ENCODE peak calls at places on chromosomes 2 and 18, in nine cellular contexts. X, O, Z, Q, P, D, C, U and H are unnamed samples.

GRCh38 chr18:8910186-8910585 is 192.3 kb upstream of the NDUFV2 start:
- DNase-seq in X (no peak), O (no peak), Z (no peak), Q (no peak), P (no peak), D (no peak), C (no peak), U (no peak), H (no peak)

GRCh38 chr2:173431191-173431590 is 76.5 kb downstream of the CDCA7 start:
- DNase-seq in X (no peak), O (no peak), Z (no peak), Q (no peak), P (no peak), D (no peak), C (no peak), U (no peak), H (no peak)

GRCh38 chr18:67468038-67468437 is 48.5 kb downstream of the DSEL start:
- DNase-seq in X (no peak), O (no peak), Z (no peak), Q (no peak), P (no peak), D (no peak), C (no peak), U (no peak), H (no peak)

GRCh38 chr2:74512744-74513604 is 1.3 kb upstream of the TLX2 start:
- DNase-seq in X (no peak), O (no peak), Z (no peak), Q (no peak), P (peak), D (no peak), C (no peak), U (no peak), H (no peak)

GRCh38 chr2:239319261-239319661 is 81.6 kb downstream of the HDAC4 start:
- DNase-seq in X (peak), O (no peak), Z (peak), Q (no peak), P (peak), D (peak), C (peak), U (no peak), H (peak)

GRCh38 chr18:73724908-73725307 is 422.7 kb downstream of the FBXO15 start:
- DNase-seq in X (no peak), O (no peak), Z (no peak), Q (no peak), P (no peak), D (peak), C (no peak), U (no peak), H (no peak)

GRCh38 chr18:64409511-64409910 is 260.6 kb upstream of the LINC00305 start:
- DNase-seq in X (no peak), O (no peak), Z (peak), Q (no peak), P (no peak), D (no peak), C (no peak), U (no peak), H (peak)

GRCh38 chr2:880201-880970 is 70.3 kb upstream of the SNTG2 start:
- DNase-seq in X (no peak), O (peak), Z (no peak), Q (no peak), P (peak), D (no peak), C (no peak), U (no peak), H (no peak)

GRCh38 chr2:232974431-232974830 is 38.6 kb downstream of the NGEF start:
- DNase-seq in X (no peak), O (peak), Z (no peak), Q (no peak), P (peak), D (no peak), C (no peak), U (no peak), H (no peak)

GRCh38 chr2:226447896-226448295 is 351.7 kb downstream of the IRS1 start:
- DNase-seq in X (no peak), O (no peak), Z (no peak), Q (no peak), P (no peak), D (peak), C (no peak), U (no peak), H (no peak)

GRCh38 chr2:159290289-159290907 is 3.9 kb upstream of the WDSUB1 start:
- DNase-seq in X (no peak), O (no peak), Z (peak), Q (no peak), P (no peak), D (peak), C (no peak), U (peak), H (peak)

GRCh38 chr2:165056585-165056984 is 101.3 kb upstream of the SLC38A11 start:
- DNase-seq in X (no peak), O (no peak), Z (no peak), Q (no peak), P (no peak), D (no peak), C (no peak), U (no peak), H (no peak)

GRCh38 chr2:168363382-168364092 is 92.5 kb upstream of the CERS6 start:
- DNase-seq in X (no peak), O (no peak), Z (no peak), Q (no peak), P (no peak), D (no peak), C (no peak), U (no peak), H (no peak)

GRCh38 chr18:48629730-48630324 is 91.0 kb downstream of the CTIF start:
- DNase-seq in X (no peak), O (no peak), Z (peak), Q (no peak), P (peak), D (peak), C (no peak), U (peak), H (no peak)

GRCh38 chr2:114442545-114442944 is at the start of gene DPP10:
- DNase-seq in X (peak), O (no peak), Z (no peak), Q (no peak), P (no peak), D (peak), C (peak), U (no peak), H (peak)

GRCh38 chr2:149187061-149187460 is 143.3 kb upstream of the LYPD6 start:
- DNase-seq in X (no peak), O (no peak), Z (no peak), Q (no peak), P (no peak), D (no peak), C (no peak), U (no peak), H (no peak)

GRCh38 chr2:229129738-229130371 is 141.2 kb downstream of the PID1 start:
- DNase-seq in X (no peak), O (no peak), Z (no peak), Q (no peak), P (peak), D (no peak), C (peak), U (no peak), H (no peak)

GRCh38 chr18:74803769-74804168 is 206.1 kb downstream of the ZNF407 start:
- DNase-seq in X (peak), O (no peak), Z (no peak), Q (no peak), P (peak), D (no peak), C (no peak), U (no peak), H (no peak)

GRCh38 chr2:75432761-75433361 is 127.9 kb downstream of the EVA1A start:
- DNase-seq in X (no peak), O (no peak), Z (no peak), Q (no peak), P (no peak), D (peak), C (no peak), U (no peak), H (no peak)

GRCh38 chr18:13520306-13520705 is 206.1 kb downstream of the FAM210A start:
- DNase-seq in X (no peak), O (no peak), Z (no peak), Q (no peak), P (peak), D (no peak), C (no peak), U (no peak), H (no peak)

GRCh38 chr18:23401400-23402347 is 51.4 kb upstream of the RIOK3 start:
- DNase-seq in X (peak), O (no peak), Z (peak), Q (no peak), P (peak), D (peak), C (peak), U (no peak), H (no peak)

GRCh38 chr18:35029770-35030169 is 11.4 kb upstream of the MAPRE2 start:
- DNase-seq in X (no peak), O (no peak), Z (peak), Q (no peak), P (no peak), D (no peak), C (no peak), U (no peak), H (peak)

GRCh38 chr2:151845481-151845880 is 17.3 kb upstream of the ARL5A start:
- DNase-seq in X (no peak), O (no peak), Z (peak), Q (no peak), P (no peak), D (no peak), C (no peak), U (no peak), H (no peak)

GRCh38 chr2:171958475-171958874 is 36.2 kb downstream of the HAT1 start:
- DNase-seq in X (no peak), O (no peak), Z (no peak), Q (no peak), P (no peak), D (peak), C (no peak), U (no peak), H (no peak)

GRCh38 chr2:23249348-23249747 is 135.6 kb upstream of the KLHL29 start:
- DNase-seq in X (no peak), O (no peak), Z (no peak), Q (no peak), P (no peak), D (no peak), C (no peak), U (no peak), H (no peak)

GRCh38 chr2:142037051-142037450 is 93.8 kb downstream of the LRP1B start:
- DNase-seq in X (no peak), O (no peak), Z (no peak), Q (no peak), P (no peak), D (no peak), C (no peak), U (no peak), H (no peak)

GRCh38 chr18:741931-742512 is 29.6 kb upstream of the ENOSF1 start:
- DNase-seq in X (no peak), O (no peak), Z (peak), Q (no peak), P (no peak), D (peak), C (no peak), U (peak), H (peak)

GRCh38 chr2:26462100-26462499 is 15.8 kb downstream of the OTOF start:
- DNase-seq in X (no peak), O (no peak), Z (no peak), Q (no peak), P (peak), D (no peak), C (peak), U (no peak), H (no peak)

GRCh38 chr2:109126501-109126860 is 2.5 kb upstream of the SH3RF3 start:
- DNase-seq in X (no peak), O (no peak), Z (no peak), Q (no peak), P (peak), D (peak), C (no peak), U (no peak), H (no peak)

GRCh38 chr2:28442328-28442727 is 49.7 kb downstream of the FOSL2 start:
- DNase-seq in X (no peak), O (no peak), Z (no peak), Q (no peak), P (no peak), D (no peak), C (no peak), U (no peak), H (no peak)

DNA sequence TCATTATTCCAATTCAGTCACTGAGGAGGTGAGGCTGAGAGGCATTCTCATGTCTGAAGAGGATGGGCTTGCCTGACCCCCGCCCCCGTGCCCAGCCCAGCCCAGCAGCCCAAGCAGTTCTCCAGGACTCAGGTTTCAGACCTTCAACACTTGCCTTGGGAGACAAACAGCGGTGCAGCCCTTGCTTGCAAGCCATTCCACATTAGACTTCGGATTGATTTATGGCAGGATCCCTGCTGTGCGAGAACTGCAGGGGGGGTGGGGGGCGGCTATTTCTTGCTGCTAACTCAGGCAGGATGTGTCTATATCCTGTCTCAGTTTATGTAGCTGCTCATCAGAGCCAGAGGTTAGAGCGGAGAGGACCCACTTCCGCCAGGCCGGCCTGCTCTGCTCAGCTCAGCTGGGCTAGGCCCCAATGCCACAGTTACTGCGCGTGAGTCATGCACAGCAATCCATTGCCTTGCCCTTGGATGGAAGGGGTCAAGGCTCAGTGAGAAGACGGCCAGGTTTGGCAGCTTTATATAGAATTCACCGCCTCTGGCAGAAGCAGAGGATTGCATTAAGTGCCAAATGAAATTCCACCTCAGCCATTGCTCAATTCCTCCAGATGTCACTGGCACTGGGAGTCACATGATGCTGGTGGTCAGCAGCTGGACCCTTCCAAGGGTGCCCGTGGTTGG is 1.8 kb downstream of the GYPC start:
- DNase-seq in X (peak), O (peak), Z (peak), Q (peak), P (peak), D (peak), C (peak), U (no peak), H (peak)
- TF ChIP-seq POLR2A in X (no peak), O (no peak), Z (no peak), Q (peak), P (peak), D (no peak), C (peak), U (no peak), H (peak)

GRCh38 chr2:69741281-69742169 is at the start of gene ANXA4:
- DNase-seq in X (peak), O (peak), Z (peak), Q (peak), P (peak), D (peak), C (peak), U (peak), H (peak)
- TF ChIP-seq POLR2A in X (peak), O (no peak), Z (no peak), Q (peak), P (no peak), D (no peak), C (peak), U (peak), H (peak)

GRCh38 chr2:203018181-203018580 is 3.5 kb downstream of the NBEAL1 start:
- DNase-seq in X (no peak), O (no peak), Z (peak), Q (no peak), P (no peak), D (peak), C (no peak), U (no peak), H (no peak)

GRCh38 chr2:203016716-203017115 is 2.0 kb downstream of the NBEAL1 start:
- DNase-seq in X (no peak), O (no peak), Z (no peak), Q (no peak), P (no peak), D (no peak), C (no peak), U (no peak), H (no peak)

GRCh38 chr2:203019142-203019541 is 4.5 kb downstream of the NBEAL1 start:
- DNase-seq in X (no peak), O (no peak), Z (no peak), Q (no peak), P (no peak), D (no peak), C (no peak), U (no peak), H (no peak)

DNA sequence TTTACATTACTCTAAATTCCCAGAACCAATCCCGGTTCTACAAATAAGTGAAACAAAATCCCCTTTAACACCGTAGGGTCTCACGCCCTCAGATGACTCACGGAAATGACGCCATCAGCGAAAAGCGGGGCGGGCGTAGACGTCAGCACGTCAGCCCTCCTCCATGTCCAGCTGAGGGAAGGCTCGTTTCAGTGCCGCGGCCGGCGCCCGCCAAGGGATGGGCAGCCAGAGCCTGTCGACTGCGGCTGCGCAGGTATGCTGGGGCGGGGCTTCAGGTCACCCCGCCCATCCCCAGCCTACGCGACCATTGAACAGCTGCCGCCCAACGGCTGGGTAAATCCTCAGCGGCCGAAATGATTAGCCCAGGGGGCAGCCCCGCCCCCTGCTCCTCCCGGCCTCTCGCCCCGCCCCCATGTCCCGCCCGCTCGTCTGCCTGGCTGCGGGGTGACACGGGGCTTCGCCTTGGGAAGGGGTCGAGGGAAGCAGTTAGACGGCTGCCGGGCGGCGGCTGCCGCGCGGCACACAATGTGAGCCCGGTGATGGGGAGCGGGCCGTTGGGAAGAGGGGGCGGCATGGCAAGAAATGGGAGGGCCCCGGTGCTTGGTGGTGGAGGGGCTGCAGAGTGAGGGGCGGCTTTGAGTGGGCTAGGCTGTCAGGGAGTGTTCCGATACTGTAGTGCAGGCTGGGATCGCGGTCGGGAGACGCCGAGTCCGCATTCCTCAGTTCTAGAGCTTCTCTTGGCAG is at the start of gene NBEAL1:
- DNase-seq in X (peak), O (peak), Z (peak), Q (peak), P (peak), D (peak), C (peak), U (peak), H (peak)
- TF ChIP-seq POLR2A in X (peak), O (no peak), Z (peak), Q (peak), P (peak), D (peak), C (peak), U (peak), H (peak)

GRCh38 chr2:11155326-11156059 is at the start of gene SLC66A3:
- DNase-seq in X (no peak), O (no peak), Z (peak), Q (no peak), P (peak), D (peak), C (no peak), U (peak), H (peak)
- TF ChIP-seq POLR2A in X (peak), O (no peak), Z (peak), Q (peak), P (peak), D (peak), C (peak), U (peak), H (peak)